ENCODE peak calls at places on chromosomes 2 and 18, in five cellular contexts. X is mucosa of descending colon, T is heart left ventricle, I is left ventricle myocardium inferior, Q is right atrium auricular region. P is an unnamed sample.

GRCh38 chr2:43057742-43058706 is 168.4 kb downstream of the ZFP36L2 start:
- DNase-seq in X (peak; percentile 14), T (no peak), I (no peak), Q (no peak), P (no peak)

GRCh38 chr18:32552421-32553030 is 81.8 kb upstream of the GAREM1 start:
- DNase-seq in X (peak; percentile 33), T (no peak), I (no peak), Q (no peak), P (peak; percentile 65)

GRCh38 chr2:108588070-108588668 is 53.9 kb downstream of the LIMS1 start:
- DNase-seq in X (no peak), T (no peak), I (no peak), Q (no peak), P (peak; percentile 26)

GRCh38 chr2:203706403-203706802 is at the start of gene CD28:
- DNase-seq in X (peak; percentile 71), T (peak; percentile 65), I (no peak), Q (no peak), P (no peak)

GRCh38 chr18:46152436-46152807 is 48.2 kb downstream of the HAUS1 start:
- DNase-seq in X (no peak), T (peak; percentile 66), I (peak; percentile 51), Q (no peak), P (peak; percentile 71)

GRCh38 chr18:61459896-61460295 is 126.7 kb downstream of the CDH20 start:
- DNase-seq in X (no peak), T (no peak), I (no peak), Q (no peak), P (no peak)

GRCh38 chr2:41930807-41931566 is 116.8 kb upstream of the PKDCC start:
- DNase-seq in X (no peak), T (no peak), I (no peak), Q (no peak), P (peak; percentile 89)

GRCh38 chr18:9353596-9353995 is 19.0 kb downstream of the TWSG1 start:
- DNase-seq in X (no peak), T (no peak), I (no peak), Q (no peak), P (no peak)

GRCh38 chr2:174335605-174336402 is 1.1 kb downstream of the SP9 start:
- DNase-seq in X (peak; percentile 30), T (peak; percentile 61), I (no peak), Q (no peak), P (no peak)

GRCh38 chr2:26245810-26246209 is 1.1 kb downstream of the HADHB start:
- DNase-seq in X (no peak), T (no peak), I (no peak), Q (no peak), P (peak; percentile 26)

GRCh38 chr2:46519265-46519664 is 39.9 kb downstream of the TMEM247 start:
- DNase-seq in X (no peak), T (no peak), I (no peak), Q (no peak), P (no peak)

GRCh38 chr2:201156051-201156450 is 26.9 kb upstream of the CASP10 start:
- DNase-seq in X (no peak), T (no peak), I (no peak), Q (no peak), P (no peak)

GRCh38 chr2:199485732-199486335 is 28.1 kb upstream of the SATB2 start:
- DNase-seq in X (peak; percentile 80), T (no peak), I (no peak), Q (no peak), P (peak; percentile 81)

GRCh38 chr2:177161741-177162440 is 50.7 kb upstream of the HNRNPA3 start:
- DNase-seq in X (no peak), T (no peak), I (no peak), Q (no peak), P (peak; percentile 71)

GRCh38 chr2:38871432-38871831 is 4.3 kb downstream of the DHX57 start:
- DNase-seq in X (no peak), T (no peak), I (no peak), Q (no peak), P (no peak)

GRCh38 chr18:79634186-79634585 is 45.4 kb upstream of the CTDP1 start:
- DNase-seq in X (no peak), T (no peak), I (no peak), Q (peak; percentile 34), P (no peak)

GRCh38 chr2:39150102-39150562 is 29.3 kb upstream of the SOS1 start:
- DNase-seq in X (no peak), T (no peak), I (no peak), Q (no peak), P (no peak)

GRCh38 chr18:23365602-23366001 is 87.5 kb upstream of the RIOK3 start:
- DNase-seq in X (no peak), T (no peak), I (no peak), Q (peak; percentile 63), P (no peak)

GRCh38 chr2:206642075-206643025 is at the start of gene FAM237A:
- DNase-seq in X (no peak), T (peak; percentile 40), I (no peak), Q (no peak), P (peak; percentile 58)

GRCh38 chr2:75027886-75028285 is 69.4 kb downstream of the POLE4 start:
- DNase-seq in X (no peak), T (no peak), I (no peak), Q (no peak), P (no peak)

GRCh38 chr2:120677221-120677620 is 58.4 kb upstream of the GLI2 start:
- DNase-seq in X (no peak), T (no peak), I (no peak), Q (no peak), P (no peak)

GRCh38 chr18:51195602-51196115 is 1.8 kb downstream of the MEX3C start:
- DNase-seq in X (no peak), T (no peak), I (no peak), Q (no peak), P (peak; percentile 27)

GRCh38 chr2:71643674-71644357 is 190.5 kb downstream of the DYSF start:
- DNase-seq in X (no peak), T (no peak), I (no peak), Q (no peak), P (peak; percentile 47)

GRCh38 chr2:43171789-43172188 is 54.6 kb downstream of the ZFP36L2 start:
- DNase-seq in X (peak; percentile 53), T (peak; percentile 73), I (peak; percentile 64), Q (no peak), P (peak; percentile 42)

GRCh38 chr2:183125659-183126341 is 1.6 kb downstream of the NUP35 start:
- DNase-seq in X (no peak), T (no peak), I (no peak), Q (no peak), P (peak; percentile 22)

GRCh38 chr18:59056706-59057492 is 82.8 kb upstream of the SEC11C start:
- DNase-seq in X (peak; percentile 83), T (peak; percentile 85), I (peak; percentile 59), Q (peak; percentile 72), P (peak; percentile 77)

GRCh38 chr2:1742680-1743395 is 1.5 kb downstream of the PXDN start:
- DNase-seq in X (peak; percentile 77), T (peak; percentile 84), I (peak; percentile 79), Q (peak; percentile 88), P (peak; percentile 91)

GRCh38 chr18:23982154-23983071 is 32.1 kb upstream of the TTC39C start:
- DNase-seq in X (no peak), T (no peak), I (peak; percentile 58), Q (peak; percentile 91), P (peak; percentile 49)

GRCh38 chr2:110993557-110994231 is 127.0 kb upstream of the BCL2L11 start:
- DNase-seq in X (no peak), T (no peak), I (no peak), Q (no peak), P (peak; percentile 29)

GRCh38 chr2:130795431-130795830 is 40.1 kb downstream of the AMER3 start:
- DNase-seq in X (no peak), T (no peak), I (no peak), Q (no peak), P (peak; percentile 28)

GRCh38 chr2:36359006-36359580 is 3.5 kb downstream of the CRIM1 start:
- DNase-seq in X (no peak), T (no peak), I (no peak), Q (no peak), P (peak; percentile 60)

GRCh38 chr2:191152841-191153240 is 2.0 kb upstream of the STAT4 start:
- DNase-seq in X (no peak), T (no peak), I (no peak), Q (no peak), P (no peak)

GRCh38 chr2:232420073-232420454 is 13.4 kb downstream of the ALPG start:
- DNase-seq in X (no peak), T (no peak), I (no peak), Q (no peak), P (no peak)

GRCh38 chr2:232421189-232421785 is 14.6 kb downstream of the ALPG start:
- DNase-seq in X (no peak), T (no peak), I (no peak), Q (no peak), P (no peak)

GRCh38 chr2:232419245-232420072 is 12.8 kb downstream of the ALPG start:
- DNase-seq in X (no peak), T (peak; percentile 62), I (no peak), Q (no peak), P (no peak)

GRCh38 chr2:232422051-232422450 is 15.4 kb downstream of the ALPG start:
- DNase-seq in X (no peak), T (no peak), I (no peak), Q (no peak), P (no peak)

GRCh38 chr2:232420463-232421188 is 14.0 kb downstream of the ALPG start:
- DNase-seq in X (peak; percentile 73), T (no peak), I (no peak), Q (no peak), P (peak; percentile 54)
- H3K4me3 ChIP-seq in X (no peak overlapping the region), T (peak overlapping the region; percentile 8), I (peak overlapping the region; percentile 46), Q (no peak overlapping the region), P (peak overlapping the region; percentile 67)

GRCh38 chr2:47696478-47696831 is 86.5 kb upstream of the MSH6 start:
- DNase-seq in X (no peak), T (no peak), I (no peak), Q (no peak), P (no peak)

GRCh38 chr2:47695800-47696477 is 87.0 kb upstream of the MSH6 start:
- DNase-seq in X (no peak), T (no peak), I (no peak), Q (no peak), P (no peak)

GRCh38 chr2:47697000-47697601 is 85.8 kb upstream of the MSH6 start:
- DNase-seq in X (no peak), T (no peak), I (no peak), Q (no peak), P (no peak)

GRCh38 chr2:47699533-47700215 is 83.3 kb upstream of the MSH6 start:
- DNase-seq in X (no peak), T (no peak), I (no peak), Q (no peak), P (no peak)
- H3K4me3 ChIP-seq in X (no peak overlapping the region), T (no peak overlapping the region), I (no peak overlapping the region), Q (no peak overlapping the region), P (no peak overlapping the region)

GRCh38 chr2:181810823-181811695 is 80.5 kb upstream of the ITPRID2 start:
- DNase-seq in X (peak; percentile 27), T (no peak), I (no peak), Q (no peak), P (peak; percentile 97)

GRCh38 chr2:181806039-181806392 is 85.5 kb upstream of the ITPRID2 start:
- DNase-seq in X (no peak), T (no peak), I (no peak), Q (no peak), P (no peak)

GRCh38 chr2:181807526-181807925 is 84.0 kb upstream of the ITPRID2 start:
- DNase-seq in X (no peak), T (no peak), I (no peak), Q (no peak), P (no peak)

GRCh38 chr2:181805228-181806038 is 86.1 kb upstream of the ITPRID2 start:
- DNase-seq in X (no peak), T (no peak), I (no peak), Q (no peak), P (no peak)
- H3K4me3 ChIP-seq in X (no peak overlapping the region), T (no peak overlapping the region), I (no peak overlapping the region), Q (no peak overlapping the region), P (no peak overlapping the region)

GRCh38 chr2:9212661-9213411 is 6.2 kb downstream of the ASAP2 start:
- DNase-seq in X (peak; percentile 66), T (no peak), I (no peak), Q (peak; percentile 75), P (no peak)
- H3K4me3 ChIP-seq in X (no peak overlapping the region), T (no peak overlapping the region), I (peak overlapping the region; percentile 16), Q (no peak overlapping the region), P (no peak overlapping the region)

P was measured in PC-3.